ENCODE peak calls at places on chromosomes 1 and 21, in nine cellular contexts. One of them, this sample, is unnamed.

GRCh38 chr1:150511551-150511950 is 3.6 kb downstream of the ECM1 start:
- DNase-seq in amniotic stem cell: no peak
- DNase-seq in NCI-H1694: no peak
- DNase-seq in GM04504: no peak
- DNase-seq in T-helper 1 cell: no peak
- DNase-seq in iris pigment epithelial cell: no peak
- DNase-seq in breast epithelium: no peak
- DNase-seq in AG09309: no peak
- DNase-seq in LHCN-M2: no peak
- DNase-seq in this sample: no peak

GRCh38 chr1:7407980-7408770 is 362.9 kb upstream of the VAMP3 start:
- DNase-seq in LHCN-M2: no peak
- DNase-seq in iris pigment epithelial cell: no peak
- DNase-seq in breast epithelium: peak
- DNase-seq in NCI-H1694: no peak
- DNase-seq in GM04504: no peak
- DNase-seq in amniotic stem cell: no peak
- DNase-seq in T-helper 1 cell: no peak
- DNase-seq in AG09309: no peak
- DNase-seq in this sample: no peak

GRCh38 chr1:207910678-207911354 is at the start of gene CD34:
- DNase-seq in LHCN-M2: no peak
- DNase-seq in NCI-H1694: no peak
- DNase-seq in breast epithelium: no peak
- DNase-seq in amniotic stem cell: no peak
- DNase-seq in iris pigment epithelial cell: peak
- DNase-seq in AG09309: no peak
- DNase-seq in T-helper 1 cell: no peak
- DNase-seq in GM04504: no peak
- DNase-seq in this sample: no peak

GRCh38 chr1:1041092-1041503 is 21.2 kb downstream of the AGRN start:
- DNase-seq in breast epithelium: no peak
- DNase-seq in LHCN-M2: no peak
- DNase-seq in NCI-H1694: no peak
- DNase-seq in iris pigment epithelial cell: no peak
- DNase-seq in GM04504: no peak
- DNase-seq in T-helper 1 cell: no peak
- DNase-seq in amniotic stem cell: no peak
- DNase-seq in AG09309: no peak
- DNase-seq in this sample: no peak

GRCh38 chr1:59298710-59299346 is 1.9 kb downstream of the FGGY start:
- DNase-seq in amniotic stem cell: no peak
- DNase-seq in breast epithelium: no peak
- DNase-seq in LHCN-M2: peak
- DNase-seq in iris pigment epithelial cell: peak
- DNase-seq in NCI-H1694: no peak
- DNase-seq in T-helper 1 cell: no peak
- DNase-seq in GM04504: no peak
- DNase-seq in AG09309: no peak
- DNase-seq in this sample: no peak

GRCh38 chr1:30750751-30751291 is 6.8 kb downstream of the LAPTM5 start:
- DNase-seq in LHCN-M2: no peak
- DNase-seq in T-helper 1 cell: no peak
- DNase-seq in AG09309: no peak
- DNase-seq in breast epithelium: no peak
- DNase-seq in iris pigment epithelial cell: no peak
- DNase-seq in NCI-H1694: no peak
- DNase-seq in amniotic stem cell: no peak
- DNase-seq in GM04504: no peak
- DNase-seq in this sample: no peak

GRCh38 chr1:167060141-167061072 is 29.8 kb downstream of the GPA33 start:
- DNase-seq in LHCN-M2: no peak
- DNase-seq in iris pigment epithelial cell: no peak
- DNase-seq in GM04504: no peak
- DNase-seq in amniotic stem cell: no peak
- DNase-seq in NCI-H1694: no peak
- DNase-seq in AG09309: no peak
- DNase-seq in breast epithelium: no peak
- DNase-seq in T-helper 1 cell: no peak
- DNase-seq in this sample: no peak

GRCh38 chr1:151803915-151804314 is 1.3 kb downstream of the LINGO4 start:
- DNase-seq in breast epithelium: no peak
- DNase-seq in T-helper 1 cell: no peak
- DNase-seq in amniotic stem cell: no peak
- DNase-seq in NCI-H1694: no peak
- DNase-seq in LHCN-M2: no peak
- DNase-seq in GM04504: no peak
- DNase-seq in AG09309: no peak
- DNase-seq in iris pigment epithelial cell: no peak
- DNase-seq in this sample: no peak

GRCh38 chr1:200670215-200671118 is 760 bp upstream of the DDX59 start:
- DNase-seq in iris pigment epithelial cell: peak
- DNase-seq in GM04504: no peak
- DNase-seq in T-helper 1 cell: no peak
- DNase-seq in NCI-H1694: peak
- DNase-seq in LHCN-M2: no peak
- DNase-seq in amniotic stem cell: peak
- DNase-seq in AG09309: no peak
- DNase-seq in breast epithelium: no peak
- DNase-seq in this sample: no peak

GRCh38 chr1:184183919-184184318 is 132.4 kb downstream of the TSEN15 start:
- DNase-seq in T-helper 1 cell: no peak
- DNase-seq in LHCN-M2: no peak
- DNase-seq in AG09309: no peak
- DNase-seq in iris pigment epithelial cell: no peak
- DNase-seq in breast epithelium: no peak
- DNase-seq in amniotic stem cell: no peak
- DNase-seq in NCI-H1694: no peak
- DNase-seq in GM04504: no peak
- DNase-seq in this sample: no peak

GRCh38 chr1:109624215-109625010 is 4.8 kb downstream of the AMPD2 start:
- DNase-seq in iris pigment epithelial cell: no peak
- DNase-seq in breast epithelium: no peak
- DNase-seq in T-helper 1 cell: no peak
- DNase-seq in amniotic stem cell: no peak
- DNase-seq in LHCN-M2: no peak
- DNase-seq in GM04504: no peak
- DNase-seq in NCI-H1694: no peak
- DNase-seq in AG09309: no peak
- DNase-seq in this sample: no peak

GRCh38 chr1:180288894-180289293 is 58.8 kb downstream of the LHX4 start:
- DNase-seq in AG09309: no peak
- DNase-seq in iris pigment epithelial cell: no peak
- DNase-seq in T-helper 1 cell: no peak
- DNase-seq in GM04504: no peak
- DNase-seq in NCI-H1694: no peak
- DNase-seq in breast epithelium: no peak
- DNase-seq in amniotic stem cell: no peak
- DNase-seq in LHCN-M2: no peak
- DNase-seq in this sample: no peak

GRCh38 chr1:240474133-240474614 is 137.8 kb downstream of the GREM2 start:
- DNase-seq in GM04504: no peak
- DNase-seq in AG09309: peak
- DNase-seq in T-helper 1 cell: no peak
- DNase-seq in LHCN-M2: peak
- DNase-seq in amniotic stem cell: no peak
- DNase-seq in breast epithelium: no peak
- DNase-seq in NCI-H1694: no peak
- DNase-seq in iris pigment epithelial cell: peak
- DNase-seq in this sample: no peak

GRCh38 chr1:9892563-9893528 is 17.2 kb downstream of the CTNNBIP1 start:
- DNase-seq in breast epithelium: peak
- DNase-seq in AG09309: no peak
- DNase-seq in NCI-H1694: no peak
- DNase-seq in iris pigment epithelial cell: peak
- DNase-seq in GM04504: peak
- DNase-seq in amniotic stem cell: no peak
- DNase-seq in T-helper 1 cell: no peak
- DNase-seq in LHCN-M2: peak
- DNase-seq in this sample: no peak

GRCh38 chr1:6109688-6110087 is 64.0 kb downstream of the KCNAB2 start:
- DNase-seq in breast epithelium: no peak
- DNase-seq in GM04504: no peak
- DNase-seq in T-helper 1 cell: no peak
- DNase-seq in LHCN-M2: no peak
- DNase-seq in amniotic stem cell: no peak
- DNase-seq in iris pigment epithelial cell: no peak
- DNase-seq in AG09309: no peak
- DNase-seq in NCI-H1694: no peak
- DNase-seq in this sample: no peak

GRCh38 chr1:118154220-118154619 is 30.8 kb downstream of the SPAG17 start:
- DNase-seq in LHCN-M2: peak
- DNase-seq in amniotic stem cell: no peak
- DNase-seq in T-helper 1 cell: no peak
- DNase-seq in NCI-H1694: no peak
- DNase-seq in iris pigment epithelial cell: peak
- DNase-seq in GM04504: no peak
- DNase-seq in AG09309: no peak
- DNase-seq in breast epithelium: no peak
- DNase-seq in this sample: no peak

GRCh38 chr1:209884249-209884648 is 53.8 kb upstream of the SYT14 start:
- DNase-seq in breast epithelium: no peak
- DNase-seq in iris pigment epithelial cell: peak
- DNase-seq in GM04504: no peak
- DNase-seq in LHCN-M2: peak
- DNase-seq in T-helper 1 cell: no peak
- DNase-seq in NCI-H1694: no peak
- DNase-seq in AG09309: no peak
- DNase-seq in amniotic stem cell: no peak
- DNase-seq in this sample: no peak

GRCh38 chr1:33346921-33347649 is 26.2 kb upstream of the A3GALT2 start:
- DNase-seq in breast epithelium: no peak
- DNase-seq in AG09309: no peak
- DNase-seq in amniotic stem cell: peak
- DNase-seq in LHCN-M2: peak
- DNase-seq in T-helper 1 cell: no peak
- DNase-seq in NCI-H1694: no peak
- DNase-seq in GM04504: peak
- DNase-seq in iris pigment epithelial cell: peak
- DNase-seq in this sample: no peak

GRCh38 chr1:230174041-230174440 is 107.0 kb downstream of the GALNT2 start:
- DNase-seq in T-helper 1 cell: no peak
- DNase-seq in NCI-H1694: no peak
- DNase-seq in iris pigment epithelial cell: no peak
- DNase-seq in amniotic stem cell: no peak
- DNase-seq in AG09309: no peak
- DNase-seq in breast epithelium: no peak
- DNase-seq in LHCN-M2: no peak
- DNase-seq in GM04504: no peak
- DNase-seq in this sample: no peak

GRCh38 chr1:52857443-52857842 is 14.9 kb downstream of the ZYG11A start:
- DNase-seq in GM04504: no peak
- DNase-seq in T-helper 1 cell: no peak
- DNase-seq in LHCN-M2: no peak
- DNase-seq in NCI-H1694: no peak
- DNase-seq in AG09309: no peak
- DNase-seq in breast epithelium: no peak
- DNase-seq in iris pigment epithelial cell: no peak
- DNase-seq in amniotic stem cell: no peak
- DNase-seq in this sample: no peak

GRCh38 chr1:31798433-31799195 is 17.2 kb downstream of the SPOCD1 start:
- DNase-seq in NCI-H1694: no peak
- DNase-seq in AG09309: peak
- DNase-seq in breast epithelium: no peak
- DNase-seq in amniotic stem cell: peak
- DNase-seq in T-helper 1 cell: no peak
- DNase-seq in iris pigment epithelial cell: peak
- DNase-seq in LHCN-M2: peak
- DNase-seq in GM04504: peak
- DNase-seq in this sample: peak

GRCh38 chr1:208595745-208596144 is 351.6 kb upstream of the PLXNA2 start:
- DNase-seq in NCI-H1694: no peak
- DNase-seq in AG09309: no peak
- DNase-seq in LHCN-M2: peak
- DNase-seq in GM04504: peak
- DNase-seq in T-helper 1 cell: no peak
- DNase-seq in breast epithelium: no peak
- DNase-seq in iris pigment epithelial cell: peak
- DNase-seq in amniotic stem cell: peak
- DNase-seq in this sample: peak

GRCh38 chr1:201020040-201020591 is 3.4 kb downstream of the KIF21B start:
- DNase-seq in AG09309: no peak
- DNase-seq in T-helper 1 cell: no peak
- DNase-seq in breast epithelium: no peak
- DNase-seq in iris pigment epithelial cell: no peak
- DNase-seq in NCI-H1694: no peak
- DNase-seq in GM04504: no peak
- DNase-seq in LHCN-M2: no peak
- DNase-seq in amniotic stem cell: no peak
- DNase-seq in this sample: no peak

GRCh38 chr21:31335957-31336738 is 7.9 kb downstream of the TIAM1 start:
- DNase-seq in AG09309: peak
- DNase-seq in breast epithelium: no peak
- DNase-seq in amniotic stem cell: peak
- DNase-seq in NCI-H1694: peak
- DNase-seq in iris pigment epithelial cell: peak
- DNase-seq in GM04504: peak
- DNase-seq in T-helper 1 cell: no peak
- DNase-seq in LHCN-M2: peak
- DNase-seq in this sample: no peak

GRCh38 chr1:63843884-63844283 is 70.1 kb downstream of the ROR1 start:
- DNase-seq in amniotic stem cell: no peak
- DNase-seq in breast epithelium: no peak
- DNase-seq in iris pigment epithelial cell: no peak
- DNase-seq in T-helper 1 cell: no peak
- DNase-seq in LHCN-M2: no peak
- DNase-seq in GM04504: no peak
- DNase-seq in NCI-H1694: no peak
- DNase-seq in AG09309: no peak
- DNase-seq in this sample: no peak

GRCh38 chr1:244106173-244106572 is 55.1 kb downstream of the ZBTB18 start:
- DNase-seq in iris pigment epithelial cell: no peak
- DNase-seq in breast epithelium: no peak
- DNase-seq in NCI-H1694: no peak
- DNase-seq in GM04504: no peak
- DNase-seq in amniotic stem cell: no peak
- DNase-seq in T-helper 1 cell: no peak
- DNase-seq in LHCN-M2: no peak
- DNase-seq in AG09309: no peak
- DNase-seq in this sample: no peak

GRCh38 chr1:44681905-44682900 is 7.7 kb downstream of the ARMH1 start:
- DNase-seq in LHCN-M2: no peak
- DNase-seq in iris pigment epithelial cell: no peak
- DNase-seq in T-helper 1 cell: no peak
- DNase-seq in GM04504: no peak
- DNase-seq in amniotic stem cell: no peak
- DNase-seq in breast epithelium: no peak
- DNase-seq in NCI-H1694: no peak
- DNase-seq in AG09309: no peak
- DNase-seq in this sample: no peak

GRCh38 chr1:212062832-212063438 is 27.4 kb downstream of the DTL start:
- DNase-seq in T-helper 1 cell: no peak
- DNase-seq in NCI-H1694: no peak
- DNase-seq in AG09309: peak
- DNase-seq in breast epithelium: no peak
- DNase-seq in GM04504: peak
- DNase-seq in amniotic stem cell: peak
- DNase-seq in iris pigment epithelial cell: peak
- DNase-seq in LHCN-M2: peak
- DNase-seq in this sample: peak

GRCh38 chr1:226990133-226990716 is 50.1 kb downstream of the COQ8A start:
- DNase-seq in LHCN-M2: no peak
- DNase-seq in iris pigment epithelial cell: peak
- DNase-seq in AG09309: no peak
- DNase-seq in GM04504: no peak
- DNase-seq in T-helper 1 cell: no peak
- DNase-seq in breast epithelium: no peak
- DNase-seq in NCI-H1694: no peak
- DNase-seq in amniotic stem cell: no peak
- DNase-seq in this sample: no peak

GRCh38 chr1:240705584-240705983 is 93.6 kb upstream of the GREM2 start:
- DNase-seq in amniotic stem cell: peak
- DNase-seq in T-helper 1 cell: no peak
- DNase-seq in AG09309: peak
- DNase-seq in NCI-H1694: no peak
- DNase-seq in breast epithelium: no peak
- DNase-seq in LHCN-M2: peak
- DNase-seq in iris pigment epithelial cell: peak
- DNase-seq in GM04504: peak
- DNase-seq in this sample: no peak

This sample was measured in AG09319.